ENCODE peak calls at places on chromosomes 3 and 15, in eight cellular contexts. Q is AG10803, T is GM12865, N is GM06990, B is left ventricle myocardium inferior, U is tibial nerve, E is uterus, L is right lobe of liver. K is an unnamed sample.

GRCh38 chr3:45994661-45995369 is 809 bp downstream of the FYCO1 start:
- DNase-seq in Q (no peak), T (peak; percentile 64), N (peak; percentile 38), B (no peak), U (no peak), E (peak; percentile 32), L (peak; percentile 51), K (peak; percentile 68)

GRCh38 chr15:60255390-60255789 is 142.4 kb downstream of the ANXA2 start:
- DNase-seq in Q (no peak), T (peak; percentile 68), N (peak; percentile 26), B (no peak), U (peak; percentile 8), E (no peak), L (no peak), K (peak; percentile 34)

GRCh38 chr3:133468251-133468721 is 68.4 kb downstream of the BFSP2 start:
- DNase-seq in Q (no peak), T (peak; percentile 60), N (no peak), B (no peak), U (no peak), E (no peak), L (no peak), K (no peak)

GRCh38 chr15:68994149-68994548 is 20.3 kb upstream of the NOX5 start:
- DNase-seq in Q (peak; percentile 84), T (no peak), N (no peak), B (no peak), U (no peak), E (no peak), L (no peak), K (no peak)

GRCh38 chr15:29656636-29657475 is 165.4 kb downstream of the TJP1 start:
- DNase-seq in Q (no peak), T (no peak), N (no peak), B (no peak), U (no peak), E (no peak), L (no peak), K (no peak)

GRCh38 chr3:133754973-133755828 is 9.0 kb downstream of the TF start:
- DNase-seq in Q (no peak), T (no peak), N (no peak), B (no peak), U (no peak), E (no peak), L (no peak), K (no peak)

GRCh38 chr3:132261501-132261900 is 55.7 kb upstream of the ACP3 start:
- DNase-seq in Q (no peak), T (no peak), N (no peak), B (no peak), U (no peak), E (no peak), L (no peak), K (no peak)

GRCh38 chr3:141366285-141367037 is 1.8 kb upstream of the ZBTB38 start:
- DNase-seq in Q (peak; percentile 95), T (no peak), N (no peak), B (peak; percentile 34), U (peak; percentile 32), E (peak; percentile 34), L (no peak), K (no peak)

GRCh38 chr15:68560501-68561113 is 18.2 kb upstream of the CORO2B start:
- DNase-seq in Q (no peak), T (no peak), N (no peak), B (no peak), U (no peak), E (no peak), L (peak; percentile 26), K (no peak)

GRCh38 chr3:43583481-43583880 is 38.3 kb downstream of the ANO10 start:
- DNase-seq in Q (no peak), T (no peak), N (no peak), B (no peak), U (no peak), E (no peak), L (no peak), K (no peak)

GRCh38 chr15:89674526-89674925 is 4.6 kb downstream of the PLIN1 start:
- DNase-seq in Q (no peak), T (no peak), N (no peak), B (no peak), U (no peak), E (no peak), L (peak; percentile 85), K (no peak)

GRCh38 chr3:48436855-48437254 is 3.1 kb downstream of the CCDC51 start:
- DNase-seq in Q (no peak), T (no peak), N (no peak), B (no peak), U (no peak), E (no peak), L (no peak), K (no peak)
- TF ChIP-seq CTCF in Q (no peak), T (no peak), N (no peak), B (no peak), U (no peak), E (no peak), L (no peak), K (no peak)

DNA sequence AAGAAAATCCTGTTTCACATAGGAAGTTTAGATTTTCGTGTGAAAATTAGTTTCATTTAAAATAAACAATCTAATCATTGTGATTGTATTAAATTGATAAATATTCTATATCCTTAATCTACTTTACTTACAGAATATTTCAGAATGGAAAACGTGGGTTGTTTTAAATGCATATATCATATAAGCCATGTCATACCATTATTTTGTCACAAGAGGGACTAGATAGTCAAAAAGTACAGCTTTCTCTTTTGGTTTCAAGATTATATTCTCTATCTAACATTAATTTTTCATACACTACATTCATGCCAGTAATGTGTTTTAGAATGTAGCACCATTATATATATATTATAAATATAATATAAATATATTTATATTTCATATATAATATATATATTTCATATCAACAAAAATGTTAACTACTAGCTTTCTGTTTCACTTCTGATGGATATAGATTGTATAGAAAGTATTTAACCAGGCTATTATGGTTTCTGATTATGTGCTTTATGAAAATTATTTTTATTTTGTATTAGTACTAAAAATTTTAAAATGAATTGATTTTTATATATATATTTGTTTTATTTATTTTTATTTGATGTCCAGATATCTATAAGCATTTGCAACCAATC is 45.3 kb downstream of the OSTN start:
- DNase-seq in Q (peak; percentile 22), T (no peak), N (no peak), B (no peak), U (no peak), E (no peak), L (no peak), K (peak; percentile 27)
- TF ChIP-seq CTCF in Q (peak; percentile 67), T (peak; percentile 27), N (peak; percentile 35), B (peak; percentile 69), U (peak; percentile 41), E (no peak), L (peak; percentile 48), K (peak; percentile 42)

GRCh38 chr3:181210275-181210674 is 220.7 kb upstream of the DNAJC19 start:
- DNase-seq in Q (peak; percentile 3), T (peak; percentile 17), N (no peak), B (no peak), U (no peak), E (no peak), L (no peak), K (no peak)
- TF ChIP-seq CTCF in Q (peak; percentile 20), T (peak; percentile 15), N (peak; percentile 10), B (peak; percentile 52), U (peak; percentile 41), E (peak; percentile 13), L (peak; percentile 44), K (no peak)

GRCh38 chr15:77617507-77618285 is 15.0 kb downstream of the LINGO1 start:
- DNase-seq in Q (no peak), T (no peak), N (no peak), B (no peak), U (no peak), E (no peak), L (no peak), K (no peak)
- TF ChIP-seq CTCF in Q (peak; percentile 38), T (peak; percentile 31), N (peak; percentile 55), B (peak; percentile 36), U (no peak), E (no peak), L (peak; percentile 31), K (peak; percentile 38)

DNA sequence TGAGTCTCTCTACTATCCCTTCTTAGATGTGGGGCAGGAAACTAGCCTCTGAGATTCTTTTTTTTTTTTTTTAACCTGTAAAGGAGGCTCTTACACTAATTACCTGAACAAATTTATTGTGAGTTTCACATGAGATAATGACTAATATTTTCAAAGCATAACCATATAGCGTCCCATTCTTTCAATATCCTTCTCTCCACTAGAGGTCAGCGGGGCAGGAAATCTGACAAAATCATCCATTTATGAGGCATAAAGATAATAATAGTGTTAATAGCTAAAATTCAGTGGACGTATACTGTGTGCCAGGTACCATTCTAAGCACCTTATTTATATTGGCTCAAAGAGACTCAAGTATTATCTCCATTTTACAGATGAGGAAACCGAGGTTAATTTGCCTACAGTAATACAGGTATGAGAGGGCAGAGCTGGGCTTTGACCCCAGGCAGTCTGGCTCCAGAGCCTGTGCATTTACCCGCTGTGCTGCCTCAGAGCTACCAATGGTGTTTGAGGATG is 16.3 kb upstream of the SMAD6 start:
- DNase-seq in Q (no peak), T (no peak), N (no peak), B (no peak), U (no peak), E (no peak), L (no peak), K (no peak)
- TF ChIP-seq CTCF in Q (peak; percentile 47), T (no peak), N (peak; percentile 8), B (peak; percentile 29), U (peak; percentile 5), E (no peak), L (no peak), K (no peak)

DNA sequence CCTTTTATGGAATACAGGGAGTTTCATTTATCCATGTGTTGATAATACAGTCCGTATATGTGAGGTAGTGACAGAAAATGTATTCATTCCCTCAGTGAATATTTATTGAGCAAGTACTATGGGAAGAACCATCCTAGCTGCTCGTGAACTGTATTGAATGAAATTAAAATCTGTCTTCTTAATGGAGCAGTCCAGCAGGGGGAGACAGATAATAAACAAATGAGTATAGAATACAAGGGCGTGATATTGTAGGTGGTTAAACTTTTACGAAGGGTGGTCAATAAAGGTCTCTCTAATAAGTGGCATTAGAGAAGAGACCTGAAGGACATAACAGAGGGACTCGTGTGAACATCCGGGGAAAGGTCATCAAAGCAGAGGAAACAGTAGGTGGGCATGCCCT is 62.7 kb upstream of the OSTN start:
- DNase-seq in Q (peak; percentile 17), T (peak; percentile 44), N (no peak), B (no peak), U (peak; percentile 22), E (no peak), L (no peak), K (peak; percentile 33)
- TF ChIP-seq CTCF in Q (peak; percentile 53), T (peak; percentile 27), N (peak; percentile 50), B (peak; percentile 51), U (peak; percentile 29), E (no peak), L (peak; percentile 26), K (peak; percentile 51)

GRCh38 chr3:9040996-9041395 is 77.7 kb upstream of the RAD18 start:
- DNase-seq in Q (no peak), T (no peak), N (no peak), B (no peak), U (no peak), E (no peak), L (no peak), K (no peak)
- TF ChIP-seq CTCF in Q (no peak), T (no peak), N (no peak), B (no peak), U (no peak), E (no peak), L (no peak), K (no peak)